ENCODE peak calls at places on chromosomes 12 and 14, in five cellular contexts. O is psoas muscle; T is CD4-positive, CD25-positive, alpha-beta regulatory T cell; C is heart left ventricle; W is adrenal gland. P is an unnamed sample. For H3K9me3, the result is how much of the 10 kb centered on the place peaks cover.

GRCh38 chr12:121620328-121620891 is 5.9 kb upstream of the ORAI1 start:
- DNase-seq in O (no peak), T (no peak), C (no peak), W (no peak), P (no peak)

GRCh38 chr12:111330800-111331752 is 37.8 kb downstream of the PHETA1 start:
- DNase-seq in O (no peak), T (no peak), C (no peak), W (no peak), P (peak)

GRCh38 chr14:20427231-20428009 is 8.5 kb downstream of the KLHL33 start:
- DNase-seq in O (no peak), T (no peak), C (no peak), W (no peak), P (no peak)

GRCh38 chr14:67473290-67474082 is 15.0 kb downstream of the TMEM229B start:
- DNase-seq in O (no peak), T (no peak), C (no peak), W (no peak), P (no peak)

GRCh38 chr12:6925239-6925542 is 2.6 kb upstream of the ATN1 start:
- DNase-seq in O (no peak), T (no peak), C (no peak), W (no peak), P (no peak)

GRCh38 chr12:88836156-88836555 is 255.9 kb upstream of the KITLG start:
- DNase-seq in O (no peak), T (no peak), C (no peak), W (no peak), P (peak)

GRCh38 chr14:80565001-80565400 is 353.7 kb upstream of the DIO2 start:
- DNase-seq in O (no peak), T (no peak), C (no peak), W (no peak), P (no peak)

GRCh38 chr12:102876883-102877282 is 40.2 kb downstream of the PAH start:
- DNase-seq in O (no peak), T (no peak), C (no peak), W (no peak), P (no peak)

GRCh38 chr12:19031032-19031431 is 98.5 kb upstream of the PLEKHA5 start:
- DNase-seq in O (no peak), T (no peak), C (no peak), W (no peak), P (no peak)

GRCh38 chr14:54253195-54253947 is 143.4 kb upstream of the CDKN3 start:
- DNase-seq in O (no peak), T (no peak), C (no peak), W (no peak), P (no peak)

GRCh38 chr12:44334347-44334746 is 498.5 kb downstream of the TMEM117 start:
- DNase-seq in O (no peak), T (no peak), C (no peak), W (no peak), P (no peak)

GRCh38 chr12:7102582-7102981 is 6.4 kb downstream of the C1RL start:
- DNase-seq in O (no peak), T (no peak), C (no peak), W (no peak), P (no peak)

GRCh38 chr14:95946867-95947266 is 70.2 kb downstream of the TUNAR start:
- DNase-seq in O (no peak), T (no peak), C (no peak), W (no peak), P (peak)

GRCh38 chr12:22333751-22334695 is 484 bp downstream of the ST8SIA1 start:
- DNase-seq in O (peak), T (peak), C (no peak), W (peak), P (peak)

GRCh38 chr12:111339306-111339938 is 29.5 kb downstream of the PHETA1 start:
- DNase-seq in O (no peak), T (no peak), C (no peak), W (no peak), P (no peak)

GRCh38 chr14:81402123-81402495 is 2.0 kb upstream of the STON2 start:
- DNase-seq in O (no peak), T (no peak), C (no peak), W (no peak), P (no peak)

GRCh38 chr12:90858261-90858660 is 96.7 kb downstream of the CCER1 start:
- DNase-seq in O (no peak), T (no peak), C (no peak), W (no peak), P (peak)

GRCh38 chr14:51852541-51852940 is 7.9 kb upstream of the GNG2 start:
- DNase-seq in O (no peak), T (no peak), C (no peak), W (no peak), P (no peak)

GRCh38 chr12:63276537-63277365 is 125.8 kb upstream of the AVPR1A start:
- DNase-seq in O (no peak), T (no peak), C (no peak), W (peak), P (peak)

GRCh38 chr14:105430535-105430934 is 10.9 kb downstream of the MTA1 start:
- DNase-seq in O (no peak), T (no peak), C (no peak), W (peak), P (no peak)

GRCh38 chr14:88310457-88310856 is 12.6 kb downstream of the KCNK10 start:
- DNase-seq in O (no peak), T (no peak), C (no peak), W (no peak), P (no peak)

GRCh38 chr12:128827724-128828123 is 4.0 kb upstream of the SLC15A4 start:
- DNase-seq in O (no peak), T (no peak), C (no peak), W (no peak), P (no peak)

GRCh38 chr14:100540926-100541620 is 46.1 kb downstream of the BEGAIN start:
- DNase-seq in O (no peak), T (no peak), C (no peak), W (no peak), P (no peak)

GRCh38 chr12:24681570-24681969 is 267.3 kb downstream of the BCAT1 start:
- DNase-seq in O (no peak), T (no peak), C (no peak), W (no peak), P (no peak)

GRCh38 chr14:96914729-96915128 is 117.5 kb downstream of the VRK1 start:
- DNase-seq in O (no peak), T (no peak), C (no peak), W (no peak), P (no peak)

DNA sequence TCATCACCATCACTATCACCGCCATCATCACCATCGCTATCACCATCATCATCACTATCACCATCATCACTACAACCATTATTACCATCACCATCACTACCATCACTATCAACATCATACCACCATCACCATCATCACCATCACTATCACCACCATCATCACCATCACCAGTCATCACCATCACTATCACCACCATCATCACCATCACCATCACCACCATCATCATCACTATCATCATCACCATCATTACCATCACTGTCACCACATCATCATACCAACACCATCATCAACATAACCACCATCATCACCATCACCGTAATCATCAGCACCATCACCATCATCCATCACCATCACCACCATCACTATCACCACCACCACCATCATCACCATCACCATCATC is 213.8 kb downstream of the ALG10 start:
- DNase-seq in O (no peak), T (no peak), C (no peak), W (no peak), P (no peak)
- H3K9me3 ChIP-seq in O (under half), T (under half), C (under half), W (under half), P (under half)

GRCh38 chr12:113094738-113095137 is 38.2 kb downstream of the DTX1 start:
- DNase-seq in O (no peak), T (no peak), C (no peak), W (no peak), P (no peak)

GRCh38 chr12:113090740-113091139 is 34.2 kb downstream of the DTX1 start:
- DNase-seq in O (no peak), T (no peak), C (no peak), W (no peak), P (no peak)

GRCh38 chr12:113093409-113094101 is 37.0 kb downstream of the DTX1 start:
- DNase-seq in O (no peak), T (no peak), C (no peak), W (no peak), P (no peak)

GRCh38 chr12:113091506-113091905 is 35.0 kb downstream of the DTX1 start:
- DNase-seq in O (no peak), T (no peak), C (no peak), W (no peak), P (no peak)

DNA sequence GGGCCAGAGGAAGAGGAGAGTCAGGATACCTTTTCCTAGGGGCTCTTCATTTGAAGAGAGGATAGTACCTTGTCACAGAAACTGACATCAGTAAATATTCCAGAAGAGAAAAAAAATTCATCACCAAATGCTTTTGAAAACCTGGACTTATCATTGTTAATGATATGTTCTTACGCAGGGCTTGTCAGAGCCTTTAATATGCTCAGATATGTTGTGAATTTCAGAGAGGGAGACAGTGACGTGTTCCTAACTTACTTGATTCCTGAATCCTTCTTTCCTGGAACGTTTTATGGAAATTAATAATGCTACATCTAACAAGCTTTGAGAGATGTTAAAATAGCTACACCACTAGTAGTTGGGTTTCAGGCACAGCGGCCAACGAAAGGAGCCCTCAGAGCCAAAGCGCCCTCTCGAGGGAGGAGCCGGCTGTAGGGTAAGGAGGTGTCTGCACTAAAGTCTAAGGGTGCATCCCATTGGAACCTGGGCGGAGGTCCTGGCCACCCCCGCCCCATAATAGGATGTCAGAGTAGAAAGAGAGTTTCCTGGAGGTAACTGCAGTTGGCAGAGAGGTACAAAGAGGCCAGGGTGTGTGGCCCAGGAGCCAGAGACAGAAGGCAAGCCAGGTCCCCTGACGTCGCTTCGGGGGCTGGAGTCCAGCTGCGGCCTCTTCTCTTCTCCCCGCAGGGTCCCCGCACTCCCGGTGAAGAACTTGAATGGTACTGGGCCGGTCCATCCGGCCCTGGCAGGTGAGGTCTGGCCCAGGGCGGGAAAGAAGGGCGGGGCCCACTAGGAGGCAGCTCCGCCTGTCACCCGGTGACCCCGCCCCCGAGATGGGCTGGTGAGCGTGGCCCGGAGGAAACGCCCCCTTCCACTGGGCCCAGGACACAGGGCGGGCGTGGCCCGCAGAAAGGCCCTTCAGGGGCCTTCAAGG is 36.2 kb downstream of the DTX1 start:
- DNase-seq in O (peak), T (no peak), C (no peak), W (no peak), P (peak)
- H3K4me3 ChIP-seq in O (no peak), T (no peak), C (no peak), W (no peak), P (no peak)

GRCh38 chr12:38025916-38026315 is 290.7 kb upstream of the ALG10B start:
- DNase-seq in O (no peak), T (no peak), C (no peak), W (no peak), P (no peak)
- H3K9me3 ChIP-seq in O (under half), T (under half), C (under half), W (under half), P (under half)

GRCh38 chr12:95545303-95545702 is 6.0 kb downstream of the USP44 start:
- DNase-seq in O (no peak), T (no peak), C (no peak), W (no peak), P (no peak)
- H3K4me3 ChIP-seq in O (no peak), T (no peak), C (no peak), W (no peak), P (no peak)

DNA sequence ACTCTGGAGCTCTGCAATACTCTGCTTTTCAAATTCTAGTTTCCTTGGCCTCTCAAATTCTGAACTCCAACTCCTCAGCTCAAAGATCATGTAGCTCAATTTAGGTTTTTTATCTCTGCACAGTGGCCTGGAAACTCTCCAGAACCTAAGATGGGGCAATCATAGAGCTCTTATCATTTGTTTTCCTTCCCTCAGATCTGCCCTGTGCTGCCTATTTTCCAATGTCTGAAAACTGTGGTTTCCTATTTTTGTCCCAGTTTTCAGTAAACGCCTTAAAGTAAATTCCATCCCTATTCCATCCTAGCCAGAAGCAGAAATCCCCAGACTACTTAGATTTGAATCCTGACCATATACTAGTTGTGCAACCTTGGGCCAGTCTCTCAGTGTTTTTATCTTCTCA is 73.2 kb downstream of the CEP83 start:
- DNase-seq in O (no peak), T (no peak), C (peak), W (peak), P (no peak)
- H3K9me3 ChIP-seq in O (under half), T (under half), C (under half), W (under half), P (under half)

DNA sequence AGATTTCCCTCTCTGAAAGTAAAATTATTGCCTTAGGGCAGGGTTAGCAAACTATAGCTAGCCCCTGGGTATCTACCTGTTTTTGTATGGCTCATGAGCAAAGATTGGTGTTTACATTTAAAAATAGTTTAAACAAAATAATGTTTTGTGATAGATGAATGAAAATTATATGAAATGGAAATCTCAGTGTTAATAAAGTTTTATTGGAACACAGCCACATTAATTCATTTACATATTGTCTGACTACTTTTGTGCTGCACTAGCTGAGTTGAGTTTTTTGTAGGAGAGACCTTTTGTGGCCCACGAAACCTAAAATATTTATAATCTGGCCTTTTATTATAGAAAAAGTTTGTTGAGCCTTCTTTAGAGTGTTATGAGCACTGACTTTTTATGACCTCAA is 48.5 kb downstream of the ADIPOR2 start:
- DNase-seq in O (no peak), T (no peak), C (no peak), W (no peak), P (no peak)
- H3K4me3 ChIP-seq in O (no peak), T (no peak), C (no peak), W (no peak), P (no peak)

GRCh38 chr12:132284071-132284492 is 45.3 kb downstream of the GALNT9 start:
- DNase-seq in O (peak), T (no peak), C (no peak), W (no peak), P (no peak)

GRCh38 chr12:132284618-132285310 is 44.6 kb downstream of the GALNT9 start:
- DNase-seq in O (peak), T (no peak), C (no peak), W (no peak), P (no peak)

GRCh38 chr12:132286912-132287311 is 42.5 kb downstream of the GALNT9 start:
- DNase-seq in O (peak), T (no peak), C (no peak), W (no peak), P (no peak)

GRCh38 chr12:132285991-132286681 is 43.3 kb downstream of the GALNT9 start:
- DNase-seq in O (peak), T (no peak), C (peak), W (peak), P (peak)

GRCh38 chr12:132285311-132285741 is 44.1 kb downstream of the GALNT9 start:
- DNase-seq in O (peak), T (no peak), C (no peak), W (no peak), P (no peak)
- H3K9me3 ChIP-seq in O (under half), T (under half), C (under half), W (under half), P (under half)

DNA sequence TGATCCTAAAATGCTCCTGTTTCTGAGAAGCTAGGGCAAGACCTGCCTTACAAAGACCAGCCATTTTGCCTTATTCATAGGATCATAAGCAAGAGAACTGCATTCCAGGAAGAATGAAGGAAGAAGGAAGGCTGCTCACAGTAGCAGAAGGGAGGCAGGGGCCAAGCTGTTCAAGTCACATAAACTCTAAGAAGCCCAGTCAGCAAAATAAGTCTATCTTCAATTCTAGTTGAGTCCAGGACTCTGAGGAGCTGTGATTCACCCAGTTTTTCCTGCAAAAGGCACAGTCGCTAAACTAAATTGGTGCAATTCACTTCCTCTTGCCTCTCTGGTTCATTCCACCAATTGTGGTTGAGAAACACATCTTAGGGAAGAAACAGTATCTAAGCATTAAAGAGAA is 9.8 kb downstream of the ZNF641 start:
- DNase-seq in O (no peak), T (no peak), C (no peak), W (no peak), P (no peak)
- H3K4me3 ChIP-seq in O (no peak), T (no peak), C (no peak), W (no peak), P (no peak)